ENCODE peak calls at places on chromosomes 5 and 9, in ten cellular contexts. Z is DMS79; A is heart left ventricle; O is AG09309; G is putamen; U is mucosa of descending colon; M is Jurkat, Clone E6-1; N is NAMALWA; H is activated T-cell treated with anti-CD3 and anti-CD28 coated beads for 1 hour; W is NCI-H510A. K is an unnamed sample.

GRCh38 chr9:21402387-21403247 is 6.3 kb upstream of the IFNA8 start:
- DNase-seq in Z (no peak), A (no peak), O (no peak), G (peak), U (no peak), M (no peak), N (no peak), H (no peak), W (no peak), K (peak)

GRCh38 chr5:123496892-123497291 is 15.1 kb upstream of the CSNK1G3 start:
- DNase-seq in Z (no peak), A (no peak), O (no peak), G (no peak), U (no peak), M (no peak), N (no peak), H (no peak), W (no peak), K (no peak)

GRCh38 chr5:144209421-144209820 is 38.7 kb downstream of the KCTD16 start:
- DNase-seq in Z (no peak), A (no peak), O (no peak), G (no peak), U (no peak), M (no peak), N (no peak), H (no peak), W (no peak), K (no peak)

GRCh38 chr9:117101003-117101402 is 313.9 kb downstream of the ASTN2 start:
- DNase-seq in Z (no peak), A (no peak), O (no peak), G (no peak), U (no peak), M (no peak), N (no peak), H (no peak), W (no peak), K (no peak)

GRCh38 chr9:84750152-84750865 is 80.8 kb downstream of the NTRK2 start:
- DNase-seq in Z (no peak), A (no peak), O (no peak), G (no peak), U (no peak), M (no peak), N (no peak), H (no peak), W (no peak), K (no peak)

GRCh38 chr5:23007226-23007625 is 154.1 kb upstream of the CDH12 start:
- DNase-seq in Z (no peak), A (peak), O (no peak), G (no peak), U (peak), M (no peak), N (no peak), H (no peak), W (no peak), K (no peak)

GRCh38 chr9:129888085-129888808 is 53.0 kb downstream of the USP20 start:
- DNase-seq in Z (peak), A (peak), O (no peak), G (no peak), U (peak), M (peak), N (peak), H (peak), W (peak), K (no peak)

GRCh38 chr9:88757406-88758010 is 222.5 kb downstream of the NXNL2 start:
- DNase-seq in Z (no peak), A (no peak), O (no peak), G (no peak), U (no peak), M (no peak), N (no peak), H (no peak), W (no peak), K (no peak)

GRCh38 chr5:142017832-142018427 is 5.1 kb upstream of the GNPDA1 start:
- DNase-seq in Z (no peak), A (no peak), O (no peak), G (no peak), U (no peak), M (peak), N (peak), H (no peak), W (no peak), K (no peak)

GRCh38 chr5:145848854-145849253 is 13.7 kb upstream of the PRELID2 start:
- DNase-seq in Z (no peak), A (no peak), O (no peak), G (no peak), U (no peak), M (no peak), N (no peak), H (no peak), W (no peak), K (no peak)

GRCh38 chr5:9932770-9933169 is 302.6 kb upstream of the TAS2R1 start:
- DNase-seq in Z (no peak), A (no peak), O (peak), G (no peak), U (no peak), M (no peak), N (no peak), H (no peak), W (no peak), K (no peak)

GRCh38 chr5:187617-188451 is 3.5 kb upstream of the LRRC14B start:
- DNase-seq in Z (no peak), A (peak), O (no peak), G (no peak), U (no peak), M (no peak), N (no peak), H (no peak), W (no peak), K (peak)

GRCh38 chr5:116621599-116621998 is 47.0 kb upstream of the SEMA6A start:
- DNase-seq in Z (no peak), A (no peak), O (no peak), G (no peak), U (no peak), M (no peak), N (no peak), H (no peak), W (no peak), K (no peak)

GRCh38 chr5:176611435-176611834 is 1.5 kb upstream of the GPRIN1 start:
- DNase-seq in Z (no peak), A (peak), O (peak), G (no peak), U (peak), M (peak), N (no peak), H (peak), W (no peak), K (peak)

GRCh38 chr5:82610686-82611085 is 332.5 kb upstream of the RPS23 start:
- DNase-seq in Z (no peak), A (no peak), O (no peak), G (no peak), U (no peak), M (peak), N (no peak), H (no peak), W (no peak), K (no peak)

GRCh38 chr9:136671646-136672430 is 9.1 kb downstream of the EGFL7 start:
- DNase-seq in Z (no peak), A (no peak), O (no peak), G (no peak), U (peak), M (no peak), N (peak), H (peak), W (no peak), K (peak)

GRCh38 chr9:83937861-83938455 is 16.7 kb upstream of the KIF27 start:
- DNase-seq in Z (no peak), A (no peak), O (no peak), G (peak), U (peak), M (peak), N (peak), H (no peak), W (no peak), K (peak)

GRCh38 chr5:95631265-95631957 is 11.5 kb downstream of the GPR150 start:
- DNase-seq in Z (no peak), A (no peak), O (peak), G (no peak), U (no peak), M (no peak), N (no peak), H (no peak), W (no peak), K (no peak)

GRCh38 chr9:69476016-69476415 is 151.0 kb downstream of the ENTREP1 start:
- DNase-seq in Z (peak), A (no peak), O (no peak), G (no peak), U (no peak), M (peak), N (no peak), H (no peak), W (no peak), K (no peak)

GRCh38 chr5:99835791-99836190 is 699.4 kb upstream of the FAM174A start:
- DNase-seq in Z (no peak), A (no peak), O (no peak), G (no peak), U (no peak), M (no peak), N (no peak), H (no peak), W (no peak), K (no peak)

GRCh38 chr5:60668715-60669304 is 31.2 kb downstream of the DEPDC1B start:
- DNase-seq in Z (no peak), A (no peak), O (no peak), G (no peak), U (no peak), M (peak), N (peak), H (no peak), W (no peak), K (no peak)

GRCh38 chr5:180380441-180380840 is 27.3 kb upstream of the GFPT2 start:
- DNase-seq in Z (no peak), A (no peak), O (no peak), G (no peak), U (no peak), M (no peak), N (no peak), H (no peak), W (no peak), K (no peak)

GRCh38 chr9:4680750-4681149 is 1.4 kb downstream of the CDC37L1 start:
- DNase-seq in Z (no peak), A (no peak), O (no peak), G (no peak), U (no peak), M (no peak), N (peak), H (no peak), W (no peak), K (no peak)

GRCh38 chr5:10355071-10355889 is 1.8 kb downstream of the MARCHF6 start:
- DNase-seq in Z (no peak), A (no peak), O (no peak), G (no peak), U (no peak), M (no peak), N (peak), H (no peak), W (no peak), K (no peak)

GRCh38 chr5:114361724-114362196 is at the start of gene KCNN2:
- DNase-seq in Z (no peak), A (peak), O (no peak), G (peak), U (peak), M (peak), N (no peak), H (no peak), W (peak), K (peak)

GRCh38 chr9:5953743-5954707 is 61.4 kb downstream of the RANBP6 start:
- DNase-seq in Z (no peak), A (no peak), O (no peak), G (peak), U (no peak), M (no peak), N (no peak), H (no peak), W (no peak), K (no peak)

GRCh38 chr5:179259731-179260323 is 85.4 kb downstream of the ADAMTS2 start:
- DNase-seq in Z (no peak), A (no peak), O (no peak), G (no peak), U (no peak), M (no peak), N (no peak), H (no peak), W (no peak), K (no peak)

GRCh38 chr5:96388186-96388585 is 44.9 kb downstream of the PCSK1 start:
- DNase-seq in Z (no peak), A (no peak), O (no peak), G (no peak), U (no peak), M (no peak), N (no peak), H (no peak), W (no peak), K (no peak)

GRCh38 chr5:57780959-57781325 is 298.3 kb upstream of the ACTBL2 start:
- DNase-seq in Z (no peak), A (no peak), O (no peak), G (peak), U (no peak), M (no peak), N (no peak), H (no peak), W (no peak), K (no peak)

GRCh38 chr5:137498301-137498735 is 808 bp downstream of the SPOCK1 start:
- DNase-seq in Z (no peak), A (no peak), O (no peak), G (no peak), U (no peak), M (no peak), N (no peak), H (no peak), W (no peak), K (peak)

GRCh38 chr9:95815153-95815552 is 60.3 kb upstream of the ERCC6L2 start:
- DNase-seq in Z (no peak), A (no peak), O (no peak), G (no peak), U (no peak), M (no peak), N (no peak), H (no peak), W (no peak), K (no peak)

GRCh38 chr5:142475102-142475501 is 150.3 kb upstream of the SPRY4 start:
- DNase-seq in Z (no peak), A (no peak), O (no peak), G (no peak), U (no peak), M (no peak), N (no peak), H (no peak), W (no peak), K (peak)

GRCh38 chr9:34279431-34279830 is 49.6 kb downstream of the KIF24 start:
- DNase-seq in Z (peak), A (no peak), O (no peak), G (no peak), U (peak), M (no peak), N (no peak), H (no peak), W (peak), K (no peak)